ENCODE peak calls at places on chromosomes 6 and 20, in five cellular contexts. X is stimulated activated CD4-positive, alpha-beta T cell treated with anti-CD3 and anti-CD28 coated beads, Interleukin-12 subunit alpha, Interleukin-12 subunit beta, amount 100 ng/mL, for 4 hours; F is activated T-cell treated with anti-CD3 and anti-CD28 coated beads for 1 hour; J is NCI-H460; N is adrenal gland. Q is an unnamed sample.

GRCh38 chr6:134466751-134467525 is 149.0 kb upstream of the SGK1 start:
- DNase-seq in X (no peak), F (no peak), J (no peak), N (no peak), Q (no peak)

GRCh38 chr20:56428881-56429280 is 16.8 kb downstream of the CASS4 start:
- DNase-seq in X (no peak), F (no peak), J (no peak), N (no peak), Q (no peak)

GRCh38 chr6:139996253-139996834 is 621.9 kb upstream of the CITED2 start:
- DNase-seq in X (no peak), F (no peak), J (peak; percentile 19), N (no peak), Q (no peak)

GRCh38 chr6:35498407-35499045 is 1.6 kb upstream of the TEAD3 start:
- DNase-seq in X (no peak), F (no peak), J (no peak), N (no peak), Q (no peak)

GRCh38 chr6:41359617-41360313 is 24.4 kb downstream of the NCR2 start:
- DNase-seq in X (no peak), F (no peak), J (no peak), N (no peak), Q (no peak)

GRCh38 chr6:41599015-41599835 is 39.0 kb upstream of the MDFI start:
- DNase-seq in X (no peak), F (no peak), J (no peak), N (no peak), Q (no peak)

GRCh38 chr6:28446818-28447511 is 3.7 kb upstream of the ZSCAN23 start:
- DNase-seq in X (no peak), F (no peak), J (no peak), N (no peak), Q (no peak)

GRCh38 chr20:20010639-20011500 is 6.3 kb upstream of the NAA20 start:
- DNase-seq in X (no peak), F (no peak), J (peak; percentile 15), N (no peak), Q (no peak)

GRCh38 chr6:144379356-144379755 is 94.2 kb downstream of the UTRN start:
- DNase-seq in X (no peak), F (no peak), J (no peak), N (no peak), Q (no peak)

GRCh38 chr20:25227317-25227831 is 20.5 kb upstream of the PYGB start:
- DNase-seq in X (no peak), F (no peak), J (no peak), N (peak; percentile 72), Q (no peak)

GRCh38 chr20:36777576-36777975 is 4.0 kb upstream of the DSN1 start:
- DNase-seq in X (no peak), F (no peak), J (no peak), N (no peak), Q (no peak)

GRCh38 chr6:87333591-87334181 is 4.6 kb upstream of the GJB7 start:
- DNase-seq in X (no peak), F (no peak), J (no peak), N (no peak), Q (no peak)

GRCh38 chr6:11009353-11009752 is 34.8 kb downstream of the ELOVL2 start:
- DNase-seq in X (no peak), F (no peak), J (peak; percentile 22), N (no peak), Q (no peak)

GRCh38 chr20:17620371-17621228 is 50.7 kb downstream of the DSTN start:
- DNase-seq in X (no peak), F (no peak), J (no peak), N (no peak), Q (no peak)

GRCh38 chr20:46394872-46395470 is 11.4 kb downstream of the ELMO2 start:
- DNase-seq in X (no peak), F (no peak), J (no peak), N (no peak), Q (no peak)

GRCh38 chr20:19945732-19946670 is 71.2 kb upstream of the NAA20 start:
- DNase-seq in X (no peak), F (no peak), J (no peak), N (no peak), Q (no peak)

GRCh38 chr6:150456902-150457643 is 88.3 kb downstream of the IYD start:
- DNase-seq in X (no peak), F (no peak), J (no peak), N (no peak), Q (no peak)

GRCh38 chr6:141562181-141562800 is 570.4 kb upstream of the GJE1 start:
- DNase-seq in X (peak; percentile 1), F (no peak), J (peak; percentile 27), N (peak; percentile 32), Q (peak; percentile 3)

GRCh38 chr20:60046011-60046413 is 87.8 kb downstream of the CDH26 start:
- DNase-seq in X (no peak), F (no peak), J (no peak), N (no peak), Q (no peak)

GRCh38 chr6:151675746-151676459 is 131.6 kb upstream of the ESR1 start:
- DNase-seq in X (peak; percentile 39), F (peak; percentile 21), J (peak; percentile 29), N (no peak), Q (peak; percentile 37)

GRCh38 chr20:57298457-57298856 is 31.1 kb upstream of the SPO11 start:
- DNase-seq in X (no peak), F (no peak), J (no peak), N (no peak), Q (no peak)

GRCh38 chr20:33188421-33188820 is 20.5 kb downstream of the BPIFA2 start:
- DNase-seq in X (no peak), F (no peak), J (no peak), N (no peak), Q (no peak)

GRCh38 chr6:149026530-149026942 is 279.7 kb downstream of the UST start:
- DNase-seq in X (no peak), F (no peak), J (no peak), N (peak; percentile 45), Q (no peak)

GRCh38 chr6:148972481-148972880 is 225.7 kb downstream of the UST start:
- DNase-seq in X (peak; percentile 28), F (peak; percentile 20), J (no peak), N (peak; percentile 49), Q (peak; percentile 43)

GRCh38 chr6:66897576-66897975 is 1190.5 kb upstream of the EYS start:
- DNase-seq in X (no peak), F (no peak), J (no peak), N (no peak), Q (no peak)

GRCh38 chr6:111061493-111061892 is 25.8 kb upstream of the SLC16A10 start:
- DNase-seq in X (no peak), F (no peak), J (no peak), N (no peak), Q (no peak)

GRCh38 chr6:169539176-169539897 is 162.5 kb downstream of the WDR27 start:
- DNase-seq in X (no peak), F (no peak), J (no peak), N (no peak), Q (no peak)

GRCh38 chr6:20217900-20218299 is 5.6 kb upstream of the MBOAT1 start:
- DNase-seq in X (no peak), F (no peak), J (no peak), N (no peak), Q (no peak)

GRCh38 chr6:111958534-111958933 is 85.3 kb upstream of the FYN start:
- DNase-seq in X (no peak), F (no peak), J (no peak), N (no peak), Q (no peak)